ENCODE peak calls at places on chromosomes 11 and 22, in seven cellular contexts. K, R, Q, C, U, M and D are unnamed samples. For H3K79me2, the result is how much of the 10 kb centered on the place peaks cover.

GRCh38 chr22:40036591-40037225 is 42.0 kb downstream of the FAM83F start:
- DNase-seq in K (peak), R (no peak), Q (peak), C (peak), U (peak), M (peak), D (peak)

GRCh38 chr22:23556026-23556620 is 24.0 kb downstream of the IGLL1 start:
- DNase-seq in K (no peak), R (no peak), Q (no peak), C (no peak), U (peak), M (no peak), D (no peak)

GRCh38 chr11:109892321-109892794 is 200.8 kb upstream of the ZC3H12C start:
- DNase-seq in K (no peak), R (peak), Q (peak), C (no peak), U (no peak), M (peak), D (peak)

GRCh38 chr11:101912823-101913284 is 2.0 kb upstream of the CEP126 start:
- DNase-seq in K (no peak), R (no peak), Q (peak), C (no peak), U (no peak), M (peak), D (peak)

GRCh38 chr11:77633856-77634425 is 3.7 kb downstream of the CLNS1A start:
- DNase-seq in K (no peak), R (no peak), Q (no peak), C (no peak), U (no peak), M (no peak), D (no peak)

GRCh38 chr11:2097356-2097997 is 41.7 kb downstream of the IGF2 start:
- DNase-seq in K (no peak), R (no peak), Q (peak), C (no peak), U (peak), M (peak), D (peak)

GRCh38 chr11:17859552-17859951 is 125.0 kb downstream of the KCNC1 start:
- DNase-seq in K (no peak), R (no peak), Q (no peak), C (no peak), U (no peak), M (no peak), D (no peak)

GRCh38 chr11:6825333-6825744 is 20.1 kb upstream of the OR10A5 start:
- DNase-seq in K (no peak), R (no peak), Q (no peak), C (no peak), U (no peak), M (no peak), D (no peak)

GRCh38 chr11:19276859-19277808 is 36.4 kb upstream of the E2F8 start:
- DNase-seq in K (no peak), R (peak), Q (peak), C (no peak), U (no peak), M (no peak), D (peak)

GRCh38 chr11:79199729-79200354 is 241.0 kb downstream of the TENM4 start:
- DNase-seq in K (no peak), R (no peak), Q (no peak), C (no peak), U (no peak), M (no peak), D (no peak)

GRCh38 chr11:16278986-16279385 is 77.4 kb downstream of the SOX6 start:
- DNase-seq in K (no peak), R (no peak), Q (no peak), C (no peak), U (no peak), M (no peak), D (no peak)

GRCh38 chr11:2263012-2263565 is 7.3 kb downstream of the ASCL2 start:
- DNase-seq in K (no peak), R (no peak), Q (no peak), C (no peak), U (no peak), M (no peak), D (no peak)

GRCh38 chr11:67406420-67406968 is 2.6 kb downstream of the TBC1D10C start:
- DNase-seq in K (no peak), R (no peak), Q (no peak), C (no peak), U (no peak), M (no peak), D (no peak)

GRCh38 chr11:89487016-89487415 is 4.2 kb downstream of the NOX4 start:
- DNase-seq in K (no peak), R (no peak), Q (peak), C (no peak), U (no peak), M (peak), D (no peak)

GRCh38 chr11:112697779-112698178 is 263.4 kb upstream of the NCAM1 start:
- DNase-seq in K (no peak), R (no peak), Q (no peak), C (no peak), U (no peak), M (no peak), D (no peak)

GRCh38 chr11:42812960-42813359 is 498.8 kb upstream of the API5 start:
- DNase-seq in K (no peak), R (no peak), Q (no peak), C (no peak), U (no peak), M (no peak), D (no peak)

GRCh38 chr11:125165664-125166346 is 1.3 kb downstream of the PKNOX2 start:
- DNase-seq in K (no peak), R (no peak), Q (peak), C (no peak), U (no peak), M (no peak), D (no peak)

GRCh38 chr11:73227571-73228211 is 9.6 kb downstream of the P2RY2 start:
- DNase-seq in K (peak), R (no peak), Q (no peak), C (no peak), U (peak), M (no peak), D (peak)

GRCh38 chr22:46731246-46732040 is 6.6 kb downstream of the CERK start:
- DNase-seq in K (no peak), R (no peak), Q (peak), C (no peak), U (peak), M (no peak), D (no peak)

GRCh38 chr11:67357831-67358555 is 4.6 kb upstream of the POLD4 start:
- DNase-seq in K (no peak), R (no peak), Q (peak), C (no peak), U (no peak), M (peak), D (peak)

GRCh38 chr11:123301696-123302400 is 106.8 kb upstream of the CLMP start:
- DNase-seq in K (peak), R (no peak), Q (peak), C (no peak), U (peak), M (no peak), D (peak)

GRCh38 chr11:18594999-18595749 is 4.4 kb upstream of the MISFA start:
- DNase-seq in K (no peak), R (peak), Q (no peak), C (no peak), U (no peak), M (no peak), D (peak)

GRCh38 chr22:46526484-46526839 is 11.0 kb downstream of the CELSR1 start:
- DNase-seq in K (no peak), R (no peak), Q (no peak), C (no peak), U (no peak), M (no peak), D (no peak)

GRCh38 chr22:35312198-35313059 is 12.7 kb downstream of the TOM1 start:
- DNase-seq in K (peak), R (no peak), Q (peak), C (no peak), U (no peak), M (peak), D (peak)

GRCh38 chr11:11207428-11207827 is 145.6 kb downstream of the CSNK2A3 start:
- DNase-seq in K (no peak), R (no peak), Q (no peak), C (no peak), U (no peak), M (no peak), D (no peak)

GRCh38 chr11:131511794-131512193 is 141.4 kb downstream of the NTM start:
- DNase-seq in K (no peak), R (no peak), Q (no peak), C (peak), U (peak), M (no peak), D (peak)

GRCh38 chr11:18578975-18579598 is 9.4 kb downstream of the UEVLD start:
- DNase-seq in K (no peak), R (no peak), Q (no peak), C (no peak), U (no peak), M (no peak), D (peak)

GRCh38 chr11:93648168-93648567 is 13.3 kb upstream of the CEP295 start:
- DNase-seq in K (no peak), R (no peak), Q (peak), C (peak), U (no peak), M (peak), D (peak)
- TF ChIP-seq CTCF in K (peak), R (peak), Q (no peak), C (peak), U (peak), M (peak), D (peak)

GRCh38 chr11:8055111-8055835 is 25.7 kb upstream of the TUB start:
- DNase-seq in K (no peak), R (no peak), Q (no peak), C (no peak), U (peak), M (no peak), D (no peak)
- H3K79me2 ChIP-seq in K (under half), R (under half), Q (under half), C (under half), U (under half), M (under half), D (under half)

DNA sequence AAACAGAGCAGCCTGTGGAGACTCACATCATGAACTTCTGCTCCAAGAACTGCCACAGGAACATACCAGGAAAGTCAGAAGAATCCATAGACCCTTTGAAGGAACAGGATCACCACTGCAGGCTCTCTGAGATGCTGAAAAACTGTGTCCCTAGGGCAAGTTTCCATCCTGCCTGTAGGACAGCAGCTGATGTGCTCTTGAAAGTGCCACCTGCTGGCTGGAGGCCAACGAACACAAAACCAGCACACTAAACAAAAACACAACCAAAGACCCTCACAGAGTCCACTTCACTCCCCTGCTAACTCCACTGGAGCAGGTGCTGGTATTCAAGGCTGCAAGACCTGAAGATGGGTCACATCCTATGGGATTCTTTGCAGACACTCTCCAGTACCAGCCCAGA is 12.0 kb upstream of the NXPE1 start:
- DNase-seq in K (no peak), R (no peak), Q (no peak), C (peak), U (peak), M (no peak), D (no peak)
- TF ChIP-seq CTCF in K (no peak), R (no peak), Q (no peak), C (peak), U (peak), M (no peak), D (no peak)

DNA sequence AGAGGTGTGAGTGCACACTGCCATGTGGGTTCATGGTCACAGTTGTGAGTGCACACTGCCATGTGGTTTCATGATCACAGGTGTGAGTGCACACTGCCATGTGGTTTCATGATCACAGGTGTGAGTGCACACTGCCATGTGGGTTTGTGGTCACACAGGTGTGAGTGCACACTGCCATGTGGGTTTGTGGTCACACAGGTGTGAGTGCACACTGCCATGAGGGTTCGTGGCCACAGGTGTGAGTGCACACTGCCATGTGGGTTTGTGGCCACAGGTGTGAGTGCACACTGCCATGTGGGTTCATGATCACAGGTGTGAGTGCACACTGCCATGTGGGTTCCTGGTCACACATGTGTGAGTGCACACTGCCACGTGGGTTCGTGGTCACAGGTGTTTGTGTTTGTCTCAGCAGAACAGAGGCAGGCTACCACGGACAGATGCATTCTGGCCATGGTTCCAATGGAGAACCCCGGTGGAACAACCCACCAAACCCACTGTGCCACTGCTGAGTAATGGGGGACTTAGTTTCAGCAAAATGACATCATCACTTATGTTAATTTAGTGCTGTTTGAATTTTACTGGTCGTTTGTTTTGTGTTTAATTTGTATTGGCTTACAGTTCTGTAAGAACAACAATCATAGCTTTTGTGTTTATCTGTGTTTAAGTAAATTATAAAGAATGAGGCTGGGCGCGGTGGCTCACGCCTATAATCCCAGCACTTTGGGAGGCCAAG is 57.2 kb downstream of the RPS6KA4 start:
- DNase-seq in K (no peak), R (no peak), Q (no peak), C (peak), U (no peak), M (no peak), D (no peak)
- H3K79me2 ChIP-seq in K (under half), R (under half), Q (under half), C (under half), U (under half), M (under half), D (under half)

GRCh38 chr11:115869780-115870431 is 365.7 kb upstream of the CADM1 start:
- DNase-seq in K (no peak), R (no peak), Q (peak), C (peak), U (peak), M (no peak), D (peak)
- TF ChIP-seq CTCF in K (no peak), R (peak), Q (peak), C (peak), U (peak), M (peak), D (no peak)